ENCODE peak calls at places on chromosomes 1 and 21, in seven cellular contexts. S is GM19239, W is progenitor cell of endocrine pancreas, Q is Calu3, F is T-cell, N is cardiac fibroblast, U is C1 segment of cervical spinal cord. D is an unnamed sample.

GRCh38 chr21:36661511-36662309 is 37.2 kb upstream of the SIM2 start:
- DNase-seq in S (no peak), W (no peak), Q (peak), F (no peak), N (peak), U (no peak), D (no peak)

GRCh38 chr1:209587778-209588177 is 4.3 kb downstream of the CAMK1G start:
- DNase-seq in S (no peak), W (no peak), Q (no peak), F (no peak), N (no peak), U (no peak), D (no peak)

GRCh38 chr1:1020000-1020404 is at the start of gene AGRN:
- DNase-seq in S (no peak), W (peak), Q (peak), F (no peak), N (no peak), U (no peak), D (no peak)

GRCh38 chr1:154998818-154999650 is 3.6 kb upstream of the ZBTB7B start:
- DNase-seq in S (peak), W (peak), Q (peak), F (peak), N (peak), U (no peak), D (no peak)

GRCh38 chr1:208252126-208252853 is 8.1 kb upstream of the PLXNA2 start:
- DNase-seq in S (no peak), W (peak), Q (peak), F (no peak), N (no peak), U (no peak), D (no peak)

GRCh38 chr21:42939581-42940413 is 14.4 kb upstream of the ERVH48-1 start:
- DNase-seq in S (no peak), W (no peak), Q (peak), F (no peak), N (peak), U (no peak), D (no peak)

GRCh38 chr1:231020139-231020601 is 19.9 kb downstream of the FAM89A start:
- DNase-seq in S (no peak), W (no peak), Q (no peak), F (no peak), N (peak), U (no peak), D (no peak)

GRCh38 chr1:94876362-94876761 is 50.5 kb downstream of the CNN3 start:
- DNase-seq in S (no peak), W (no peak), Q (no peak), F (no peak), N (peak), U (no peak), D (no peak)

GRCh38 chr21:33395866-33396265 is 7.3 kb upstream of the IFNGR2 start:
- DNase-seq in S (no peak), W (no peak), Q (no peak), F (no peak), N (no peak), U (no peak), D (no peak)

GRCh38 chr1:98870959-98871903 is 133.4 kb downstream of the PLPPR5 start:
- DNase-seq in S (peak), W (no peak), Q (peak), F (peak), N (peak), U (no peak), D (peak)

GRCh38 chr1:235079443-235079967 is 49.1 kb downstream of the TOMM20 start:
- DNase-seq in S (no peak), W (no peak), Q (peak), F (no peak), N (peak), U (no peak), D (no peak)

GRCh38 chr21:39952265-39952664 is 85.0 kb downstream of the PCP4 start:
- DNase-seq in S (no peak), W (no peak), Q (no peak), F (no peak), N (no peak), U (no peak), D (no peak)

GRCh38 chr1:162823231-162823630 is 32.7 kb downstream of the HSD17B7 start:
- DNase-seq in S (no peak), W (no peak), Q (no peak), F (no peak), N (no peak), U (no peak), D (no peak)

GRCh38 chr1:53949023-53949611 is 3.0 kb downstream of the LRRC42 start:
- DNase-seq in S (no peak), W (no peak), Q (peak), F (no peak), N (peak), U (no peak), D (no peak)

GRCh38 chr1:225754940-225755635 is 22.5 kb upstream of the SRP9 start:
- DNase-seq in S (no peak), W (no peak), Q (no peak), F (no peak), N (peak), U (no peak), D (no peak)

GRCh38 chr1:33256335-33256700 is at the start of gene ZNF362:
- DNase-seq in S (peak), W (peak), Q (peak), F (peak), N (peak), U (no peak), D (no peak)

GRCh38 chr1:70762386-70762785 is 285.2 kb downstream of the PTGER3 start:
- DNase-seq in S (no peak), W (no peak), Q (no peak), F (no peak), N (no peak), U (no peak), D (no peak)

GRCh38 chr1:89719502-89720306 is 86.8 kb downstream of the LRRC8C start:
- DNase-seq in S (no peak), W (no peak), Q (no peak), F (no peak), N (peak), U (no peak), D (peak)

GRCh38 chr1:91846007-91846620 is 39.8 kb downstream of the TGFBR3 start:
- DNase-seq in S (no peak), W (no peak), Q (peak), F (no peak), N (peak), U (no peak), D (no peak)

GRCh38 chr1:10031461-10031860 is 1.3 kb upstream of the UBE4B start:
- DNase-seq in S (no peak), W (no peak), Q (no peak), F (no peak), N (peak), U (no peak), D (no peak)

GRCh38 chr1:107004421-107004820 is 52.1 kb upstream of the PRMT6 start:
- DNase-seq in S (no peak), W (no peak), Q (no peak), F (no peak), N (no peak), U (no peak), D (no peak)

GRCh38 chr1:15799928-15800835 is 7.3 kb downstream of the UQCRHL start:
- DNase-seq in S (no peak), W (peak), Q (peak), F (no peak), N (peak), U (no peak), D (no peak)

GRCh38 chr1:7389201-7389785 is 381.8 kb upstream of the VAMP3 start:
- DNase-seq in S (no peak), W (peak), Q (no peak), F (no peak), N (peak), U (no peak), D (no peak)

GRCh38 chr1:165365344-165365743 is 8.8 kb upstream of the LMX1A start:
- DNase-seq in S (no peak), W (no peak), Q (no peak), F (no peak), N (no peak), U (no peak), D (no peak)